ENCODE peak calls at places on chromosomes 3 and 15, in four cellular contexts. L is tibial nerve, Z is sigmoid colon, B is breast epithelium. V is an unnamed sample.
A peak's percentile ranks its signal among the peaks of the same experiment; 100 is the strongest.

GRCh38 chr15:65304393-65305143 is at the start of gene RNU5B-1:
- DNase-seq in L (peak; percentile 41), Z (peak; percentile 77), B (peak; percentile 63), V (peak; percentile 73)

GRCh38 chr15:76460871-76461270 is 124.3 kb downstream of the ISL2 start:
- DNase-seq in L (no peak), Z (no peak), B (no peak), V (no peak)

GRCh38 chr3:108182339-108182738 is 39.9 kb downstream of the IFT57 start:
- DNase-seq in L (no peak), Z (no peak), B (no peak), V (no peak)

GRCh38 chr15:98292442-98293240 is 332.1 kb downstream of the ARRDC4 start:
- DNase-seq in L (no peak), Z (peak; percentile 70), B (no peak), V (no peak)

GRCh38 chr3:45690331-45691035 is 1.3 kb downstream of the SACM1L start:
- DNase-seq in L (no peak), Z (no peak), B (no peak), V (no peak)

GRCh38 chr15:68770206-68770605 is 50.5 kb downstream of the ANP32A start:
- DNase-seq in L (no peak), Z (no peak), B (no peak), V (no peak)

GRCh38 chr15:60591491-60592385 is 112.8 kb upstream of the ICE2 start:
- DNase-seq in L (peak; percentile 18), Z (peak; percentile 74), B (no peak), V (peak; percentile 92)

GRCh38 chr3:67018789-67019525 is 20.9 kb downstream of the KBTBD8 start:
- DNase-seq in L (no peak), Z (no peak), B (no peak), V (no peak)

GRCh38 chr3:129796146-129796545 is 97.4 kb downstream of the TMCC1 start:
- DNase-seq in L (no peak), Z (no peak), B (no peak), V (no peak)

GRCh38 chr3:164458986-164459385 is 619.3 kb downstream of the SI start:
- DNase-seq in L (no peak), Z (no peak), B (no peak), V (no peak)

GRCh38 chr3:129626744-129627349 is 20.4 kb upstream of the PLXND1 start:
- DNase-seq in L (peak; percentile 74), Z (peak; percentile 96), B (peak; percentile 64), V (peak; percentile 98)

GRCh38 chr15:78661001-78661400 is 20.0 kb upstream of the CHRNB4 start:
- DNase-seq in L (no peak), Z (no peak), B (no peak), V (no peak)

GRCh38 chr3:72185549-72186484 is 400.9 kb upstream of the PROK2 start:
- DNase-seq in L (no peak), Z (no peak), B (no peak), V (no peak)

GRCh38 chr3:116001063-116001765 is 377.9 kb downstream of the GAP43 start:
- DNase-seq in L (no peak), Z (no peak), B (no peak), V (no peak)

GRCh38 chr3:46102059-46102779 is 74.9 kb upstream of the XCR1 start:
- DNase-seq in L (no peak), Z (no peak), B (no peak), V (no peak)

GRCh38 chr15:84833447-84833846 is 16.3 kb downstream of the ALPK3 start:
- DNase-seq in L (no peak), Z (no peak), B (no peak), V (peak; percentile 53)

GRCh38 chr3:117526485-117527079 is 817.0 kb downstream of the TUSC7 start:
- DNase-seq in L (peak; percentile 71), Z (no peak), B (no peak), V (no peak)

GRCh38 chr3:127706312-127706711 is 33.6 kb downstream of the ABTB1 start:
- DNase-seq in L (no peak), Z (peak; percentile 64), B (no peak), V (peak; percentile 85)

GRCh38 chr15:23420806-23421575 is 26.1 kb downstream of the GOLGA6L2 start:
- DNase-seq in L (no peak), Z (peak; percentile 61), B (no peak), V (no peak)

GRCh38 chr3:160618363-160618762 is 53.0 kb upstream of the KPNA4 start:
- DNase-seq in L (no peak), Z (no peak), B (no peak), V (no peak)

GRCh38 chr3:116863842-116864626 is 154.5 kb downstream of the TUSC7 start:
- DNase-seq in L (peak; percentile 14), Z (no peak), B (no peak), V (no peak)

GRCh38 chr15:76155742-76156141 is 96.0 kb downstream of the TMEM266 start:
- DNase-seq in L (no peak), Z (no peak), B (no peak), V (no peak)

GRCh38 chr3:128068156-128068620 is 16.0 kb downstream of the SEC61A1 start:
- DNase-seq in L (no peak), Z (no peak), B (no peak), V (no peak)

GRCh38 chr3:197600796-197601565 is 45.2 kb upstream of the BDH1 start:
- DNase-seq in L (peak; percentile 66), Z (no peak), B (no peak), V (peak; percentile 74)

GRCh38 chr3:197597335-197597734 is 41.6 kb upstream of the BDH1 start:
- DNase-seq in L (no peak), Z (no peak), B (no peak), V (no peak)

GRCh38 chr3:197599089-197599765 is 43.5 kb upstream of the BDH1 start:
- DNase-seq in L (peak; percentile 78), Z (peak; percentile 86), B (peak; percentile 53), V (peak; percentile 74)

GRCh38 chr3:197595470-197596185 is 39.9 kb upstream of the BDH1 start:
- DNase-seq in L (no peak), Z (no peak), B (no peak), V (no peak)

DNA sequence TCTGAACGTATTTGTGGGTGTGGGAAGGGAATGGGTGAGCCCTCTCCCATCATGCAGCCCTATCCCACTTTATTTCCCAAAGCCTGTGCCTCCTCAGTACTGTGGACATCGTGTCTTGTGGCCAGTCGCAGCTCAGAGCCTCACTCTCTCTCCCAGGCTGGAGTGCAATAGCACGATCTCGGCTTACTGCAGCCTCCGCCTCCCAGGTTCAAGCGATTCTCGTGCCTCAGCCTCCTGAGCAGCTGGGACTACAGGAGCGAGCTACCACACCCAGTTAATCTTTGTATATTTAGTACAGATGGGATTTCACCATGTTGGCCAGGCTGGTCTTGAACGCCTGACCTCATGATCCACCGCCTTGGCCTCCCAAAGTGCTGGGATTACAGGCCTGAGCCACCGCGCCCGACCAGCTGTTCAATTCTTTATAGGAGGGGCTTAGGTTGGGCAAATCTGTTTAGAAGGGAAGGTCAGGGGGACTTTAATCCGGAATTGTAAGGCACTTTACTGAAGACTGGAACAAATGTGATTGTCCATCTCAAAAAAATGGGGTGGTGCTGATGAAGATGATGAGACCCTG is 42.7 kb upstream of the BDH1 start:
- DNase-seq in L (no peak), Z (no peak), B (no peak), V (no peak)
- H3K4me3 ChIP-seq in L (no peak overlapping the region), Z (no peak overlapping the region), B (no peak overlapping the region), V (no peak overlapping the region)

DNA sequence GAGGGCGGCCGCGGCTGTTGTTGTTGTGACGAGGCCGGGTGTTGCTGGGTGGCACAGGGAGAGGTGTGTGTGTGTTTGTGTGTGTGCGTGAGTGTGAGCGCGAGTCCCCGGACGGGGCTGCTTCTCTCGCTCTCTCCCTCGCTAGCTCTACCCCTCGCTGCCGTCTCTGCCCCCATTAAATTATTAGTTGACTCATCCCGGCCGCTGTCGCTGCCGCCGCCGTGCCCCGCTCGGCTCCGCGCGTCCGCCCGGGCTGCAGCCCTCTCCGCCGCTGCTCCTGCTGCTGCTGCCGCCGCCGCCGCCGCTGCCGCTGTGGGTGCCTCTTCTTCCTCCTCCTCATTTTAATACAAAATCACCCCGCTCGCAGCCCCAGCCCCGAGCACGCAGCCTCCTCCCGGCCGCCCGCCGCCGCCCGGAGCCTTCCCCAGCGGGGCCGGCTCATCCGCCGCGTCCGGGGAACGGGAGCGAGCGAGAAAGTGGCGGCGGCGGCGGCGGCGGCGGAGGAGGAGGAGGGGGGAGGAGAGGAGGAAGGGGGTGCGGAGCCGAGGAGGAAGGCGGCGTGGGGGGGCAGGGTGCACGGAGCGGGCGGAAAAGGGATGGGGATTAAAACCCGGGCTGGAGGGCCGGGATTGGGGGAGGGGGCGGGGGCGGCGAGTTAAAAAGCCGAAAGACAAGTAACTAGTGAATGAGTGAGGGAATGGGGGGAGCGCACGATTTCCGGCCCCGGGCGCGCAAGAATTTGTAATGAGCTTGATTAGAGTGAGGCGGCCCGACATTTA is at the start of gene SATB1:
- DNase-seq in L (peak; percentile 78), Z (peak; percentile 92), B (peak; percentile 47), V (peak; percentile 67)
- TF ChIP-seq POLR2A in L (peak; percentile 11), Z (no peak), B (no peak), V (no peak)

DNA sequence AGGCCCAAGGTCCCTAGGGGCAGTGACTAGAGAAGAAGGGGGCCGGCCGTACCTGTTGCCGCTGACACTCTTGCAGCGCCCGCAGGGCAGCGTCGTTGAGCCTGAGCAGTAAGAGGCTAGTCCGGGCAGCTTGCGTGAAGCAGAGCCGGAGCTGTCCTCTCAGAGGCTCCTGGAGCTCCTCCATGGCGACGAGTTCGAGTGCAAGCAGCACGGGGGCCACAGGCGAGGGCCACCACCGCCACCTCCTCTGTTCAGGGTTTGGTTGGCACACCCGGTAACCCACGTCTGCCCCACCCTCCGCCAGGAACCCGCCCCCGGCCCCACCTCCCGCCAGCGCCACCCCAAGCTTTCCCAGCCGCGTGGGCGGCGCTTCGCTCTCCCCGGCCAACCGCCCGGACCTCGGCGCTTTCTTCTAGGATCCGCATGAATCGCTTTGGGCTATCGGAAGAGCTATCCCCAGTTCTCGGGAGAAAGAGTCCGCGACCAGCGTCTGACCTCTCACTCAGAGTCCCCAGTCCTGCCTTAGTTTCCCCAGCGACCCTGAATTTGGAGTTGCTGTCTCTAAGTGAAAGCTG is at the start of gene ELL3:
- DNase-seq in L (peak; percentile 61), Z (peak; percentile 86), B (no peak), V (peak; percentile 73)
- TF ChIP-seq CTCF in L (no peak), Z (no peak), B (no peak), V (no peak)

GRCh38 chr15:70474367-70474681 is 289.0 kb downstream of the UACA start:
- DNase-seq in L (no peak), Z (peak; percentile 80), B (no peak), V (no peak)

GRCh38 chr15:70473623-70474366 is 289.6 kb downstream of the UACA start:
- DNase-seq in L (no peak), Z (no peak), B (no peak), V (no peak)

GRCh38 chr15:70475921-70476320 is 287.4 kb downstream of the UACA start:
- DNase-seq in L (no peak), Z (no peak), B (no peak), V (no peak)

GRCh38 chr15:70475439-70475781 is 287.9 kb downstream of the UACA start:
- DNase-seq in L (no peak), Z (no peak), B (no peak), V (no peak)

GRCh38 chr15:70474682-70475438 is 288.5 kb downstream of the UACA start:
- DNase-seq in L (peak; percentile 67), Z (peak; percentile 83), B (peak; percentile 94), V (peak; percentile 54)
- H3K4me3 ChIP-seq in L (no peak overlapping the region), Z (peak overlapping the region; percentile 4), B (peak overlapping the region; percentile 12), V (no peak overlapping the region)

GRCh38 chr3:104805508-104805907 is 561.2 kb upstream of the ALCAM start:
- DNase-seq in L (no peak), Z (no peak), B (no peak), V (no peak)
- TF ChIP-seq POLR2A in L (no peak), Z (no peak), B (no peak), V (no peak)

V was measured in lower leg skin.